ENCODE peak calls at places on chromosomes 2 and 18, in eight cellular contexts. B is transverse colon, L is tibial nerve, J is A549, N is esophagus squamous epithelium, H is spleen, U is uterus, S is K562. R is an unnamed sample.

GRCh38 chr2:13195270-13195669 is 478.5 kb downstream of the TRIB2 start:
- DNase-seq in L (no peak), U (no peak), H (no peak), B (no peak), J (no peak), N (no peak), S (no peak), R (no peak)

GRCh38 chr2:173830169-173830568 is 135.0 kb downstream of the SP3 start:
- DNase-seq in U (peak), N (no peak), B (no peak), L (peak), J (no peak), S (no peak), H (no peak), R (no peak)

GRCh38 chr2:26911911-26912861 is 58.3 kb upstream of the MAPRE3 start:
- DNase-seq in S (no peak), H (no peak), J (no peak), N (no peak), L (no peak), B (no peak), U (no peak), R (no peak)

GRCh38 chr2:15127876-15128275 is 433.3 kb downstream of the NBAS start:
- DNase-seq in J (no peak), L (no peak), U (no peak), B (no peak), S (no peak), N (no peak), H (no peak), R (no peak)

GRCh38 chr2:185854910-185855309 is 116.3 kb downstream of the FSIP2 start:
- DNase-seq in H (no peak), B (no peak), J (no peak), U (no peak), S (no peak), N (no peak), L (no peak), R (no peak)

GRCh38 chr2:204104821-204105220 is 168.3 kb downstream of the ICOS start:
- DNase-seq in H (no peak), J (no peak), B (no peak), N (no peak), U (no peak), L (no peak), S (no peak), R (no peak)

GRCh38 chr2:127586746-127587295 is 51.3 kb downstream of the MYO7B start:
- DNase-seq in J (no peak), B (no peak), H (peak), U (no peak), L (no peak), N (no peak), S (no peak), R (peak)

GRCh38 chr18:47283476-47283875 is 32.0 kb upstream of the SKOR2 start:
- DNase-seq in B (no peak), U (no peak), J (peak), L (no peak), S (peak), H (no peak), N (no peak), R (no peak)

GRCh38 chr2:165868211-165868610 is 74.2 kb upstream of the GALNT3 start:
- DNase-seq in H (no peak), S (no peak), J (no peak), N (no peak), L (no peak), B (no peak), U (no peak), R (no peak)

GRCh38 chr2:236526459-236527197 is 43.0 kb upstream of the ACKR3 start:
- DNase-seq in U (no peak), B (no peak), L (no peak), S (no peak), J (no peak), H (no peak), N (no peak), R (no peak)

GRCh38 chr2:144548088-144548487 is 28.2 kb upstream of the ZEB2 start:
- DNase-seq in J (no peak), B (no peak), U (no peak), L (no peak), S (no peak), N (no peak), H (no peak), R (no peak)

GRCh38 chr2:240919786-240920782 is 13.9 kb downstream of the CROCC2 start:
- DNase-seq in S (no peak), U (peak), J (no peak), H (peak), L (no peak), N (no peak), B (peak), R (peak)

GRCh38 chr2:140384946-140385345 is 1604.8 kb upstream of the NXPH2 start:
- DNase-seq in N (no peak), S (no peak), J (no peak), L (no peak), H (no peak), B (no peak), U (no peak), R (no peak)

GRCh38 chr18:58209326-58209725 is 165.3 kb downstream of the NEDD4L start:
- DNase-seq in U (no peak), B (no peak), J (no peak), H (no peak), S (no peak), L (no peak), N (no peak), R (no peak)

GRCh38 chr2:208620487-208620978 is 213.9 kb downstream of the PTH2R start:
- DNase-seq in S (no peak), J (no peak), B (no peak), L (no peak), N (no peak), U (no peak), H (no peak), R (no peak)

GRCh38 chr2:224276251-224276650 is 125.7 kb downstream of the FAM124B start:
- DNase-seq in L (no peak), H (no peak), J (no peak), S (no peak), B (no peak), N (no peak), U (no peak), R (no peak)

GRCh38 chr2:161228511-161229240 is 68.4 kb downstream of the TANK start:
- DNase-seq in B (no peak), U (no peak), N (no peak), L (no peak), H (no peak), S (no peak), J (peak), R (no peak)

GRCh38 chr18:46360102-46360699 is 256.0 kb downstream of the HAUS1 start:
- DNase-seq in U (no peak), H (no peak), J (no peak), L (no peak), N (no peak), S (no peak), B (no peak), R (no peak)

GRCh38 chr2:158969717-158970521 is 1.5 kb downstream of the TANC1 start:
- DNase-seq in H (no peak), N (no peak), U (peak), S (no peak), B (peak), L (no peak), J (peak), R (peak)
- TF ChIP-seq POLR2A in H (no peak), N (no peak), U (no peak), S (no peak), B (no peak), L (no peak), J (no peak), R (no peak)

DNA sequence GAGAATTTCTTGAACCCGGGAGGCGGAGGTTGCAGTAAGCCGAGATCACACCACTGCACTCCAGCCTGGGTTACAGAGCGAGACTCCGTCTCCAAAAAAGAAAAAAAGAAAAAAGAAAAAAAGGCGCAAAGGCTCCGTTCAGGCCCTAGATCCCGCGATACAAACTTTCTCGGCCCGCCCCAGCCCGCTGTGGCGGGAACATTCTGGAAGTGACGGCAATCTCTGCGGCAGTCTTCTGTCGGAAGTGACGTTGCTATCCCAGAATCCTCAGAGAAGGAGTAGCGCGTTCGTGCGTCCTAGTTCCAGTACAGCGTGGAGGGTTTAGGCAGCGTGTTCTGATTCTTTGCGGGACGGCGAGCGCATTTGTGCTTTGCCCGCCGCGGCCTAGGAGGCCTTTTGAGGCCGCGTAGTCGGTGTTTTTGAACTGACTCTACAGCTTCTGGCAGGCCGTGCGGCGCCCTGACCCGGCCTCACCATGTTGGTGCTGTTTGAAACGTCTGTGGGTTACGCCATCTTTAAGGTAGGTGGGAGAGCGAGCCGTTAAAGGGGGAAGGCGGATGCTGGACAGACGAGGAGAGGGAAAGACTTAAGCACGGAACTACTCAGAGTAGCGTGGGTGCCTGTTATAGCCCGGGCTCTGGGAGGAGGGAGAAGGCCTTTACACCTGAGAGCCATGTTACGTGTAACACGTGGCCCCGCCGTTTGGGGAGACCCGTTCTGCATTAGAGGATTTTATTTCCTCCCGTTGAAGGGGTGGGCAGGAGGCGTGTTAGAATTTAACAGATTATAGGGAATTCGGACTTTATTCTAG is at the start of gene NOP58:
- DNase-seq in L (peak), H (peak), B (peak), J (peak), N (peak), U (peak), S (peak), R (peak)
- TF ChIP-seq POLR2A in L (peak), H (no peak), B (peak), J (peak), N (peak), U (peak), S (peak), R (peak)

GRCh38 chr2:19861771-19862170 is 40.0 kb downstream of the TTC32 start:
- DNase-seq in H (no peak), L (no peak), B (no peak), S (no peak), J (no peak), U (no peak), N (no peak), R (no peak)
- TF ChIP-seq POLR2A in H (no peak), L (no peak), B (no peak), S (no peak), J (no peak), U (no peak), N (no peak), R (no peak)

DNA sequence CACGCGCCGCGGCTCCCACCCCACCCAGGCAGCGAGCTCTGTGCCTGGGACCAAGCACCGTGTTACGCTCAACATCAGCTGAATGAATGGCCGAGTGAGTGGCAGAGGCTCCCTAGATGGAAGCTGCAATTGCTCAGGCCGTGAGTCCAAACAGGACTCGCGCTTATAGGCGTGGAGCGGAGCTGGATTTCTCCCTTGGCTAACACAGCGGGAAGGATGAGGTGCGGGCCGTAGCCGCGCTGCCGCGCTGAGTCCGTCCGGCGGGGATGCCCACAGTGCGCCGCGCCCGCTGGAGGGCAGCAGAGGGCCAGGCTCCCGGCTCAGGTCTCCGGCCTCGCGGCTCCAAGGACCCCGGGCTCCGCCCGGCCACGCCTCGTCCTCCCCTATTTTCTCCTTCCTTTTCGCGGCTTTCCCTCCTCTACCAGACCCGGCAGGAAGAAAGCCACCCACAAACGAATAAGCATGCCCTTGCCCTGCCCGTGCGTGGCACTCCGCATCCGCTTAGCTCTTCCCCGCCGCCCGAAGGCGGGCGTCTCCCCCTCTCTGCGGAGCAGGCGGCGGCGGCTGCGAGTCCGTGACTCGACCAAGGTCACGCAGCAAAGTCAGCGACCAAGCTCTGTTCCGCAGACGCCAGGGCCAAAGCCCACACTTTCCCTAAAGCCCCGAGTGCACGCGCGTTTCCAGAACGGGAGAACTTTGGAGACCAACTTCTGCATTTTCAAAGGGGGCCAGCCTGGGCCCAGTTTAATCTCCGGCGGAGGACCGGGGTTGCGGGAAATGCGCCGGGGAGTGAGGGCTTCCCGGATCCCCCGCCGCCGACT is 48.5 kb downstream of the KCNIP3 start:
- DNase-seq in U (peak), L (peak), N (no peak), S (peak), B (peak), H (peak), J (peak), R (peak)
- TF ChIP-seq POLR2A in U (no peak), L (no peak), N (no peak), S (peak), B (no peak), H (no peak), J (peak), R (no peak)

DNA sequence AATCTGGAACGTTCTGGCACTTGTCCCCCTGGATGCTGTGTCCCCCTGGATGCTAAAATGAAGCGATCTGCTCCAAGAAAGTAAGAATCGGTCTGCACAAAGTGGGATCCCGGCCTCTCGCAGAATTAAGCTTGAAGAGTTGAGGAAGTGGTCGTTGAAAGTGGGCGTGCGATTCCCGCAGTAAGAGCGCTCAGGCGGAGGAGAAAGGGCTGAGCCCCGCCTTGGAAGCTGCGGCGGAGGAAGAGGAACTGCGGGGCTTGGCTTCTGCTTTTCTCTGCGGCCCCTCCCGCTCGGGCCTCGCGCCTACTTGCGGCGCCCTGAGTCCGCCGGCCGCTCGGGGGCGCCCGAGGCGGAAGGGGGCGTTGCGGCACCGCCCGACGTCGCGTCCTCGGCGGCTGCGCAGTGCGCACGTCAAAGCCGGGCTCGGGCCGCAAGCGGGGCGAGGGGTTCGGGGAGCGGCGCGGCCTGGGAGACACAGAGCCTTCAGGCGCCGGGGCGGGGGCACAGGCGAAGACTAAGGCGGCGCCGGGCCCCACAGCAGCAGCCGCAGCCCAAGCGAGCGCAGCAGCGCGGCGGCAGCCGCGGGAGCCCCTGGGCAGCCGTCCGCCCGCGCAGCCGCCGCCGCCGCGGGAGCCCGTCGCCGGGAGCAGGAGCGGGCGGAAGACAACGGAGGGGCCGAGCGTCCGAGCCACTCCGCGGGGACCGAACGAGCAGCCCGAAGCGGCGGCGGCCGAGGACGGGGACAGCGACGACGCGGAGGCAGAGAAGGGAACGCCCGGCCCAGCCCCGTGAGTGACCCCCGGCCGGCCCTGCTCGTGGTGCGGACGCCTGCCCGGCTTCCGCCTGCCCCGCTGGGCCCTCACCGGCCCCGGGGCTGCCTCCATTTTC is at the start of gene CAB39:
- DNase-seq in H (peak), U (peak), N (peak), B (peak), L (peak), S (peak), J (peak), R (peak)
- TF ChIP-seq POLR2A in H (peak), U (peak), N (peak), B (peak), L (peak), S (peak), J (peak), R (peak)

DNA sequence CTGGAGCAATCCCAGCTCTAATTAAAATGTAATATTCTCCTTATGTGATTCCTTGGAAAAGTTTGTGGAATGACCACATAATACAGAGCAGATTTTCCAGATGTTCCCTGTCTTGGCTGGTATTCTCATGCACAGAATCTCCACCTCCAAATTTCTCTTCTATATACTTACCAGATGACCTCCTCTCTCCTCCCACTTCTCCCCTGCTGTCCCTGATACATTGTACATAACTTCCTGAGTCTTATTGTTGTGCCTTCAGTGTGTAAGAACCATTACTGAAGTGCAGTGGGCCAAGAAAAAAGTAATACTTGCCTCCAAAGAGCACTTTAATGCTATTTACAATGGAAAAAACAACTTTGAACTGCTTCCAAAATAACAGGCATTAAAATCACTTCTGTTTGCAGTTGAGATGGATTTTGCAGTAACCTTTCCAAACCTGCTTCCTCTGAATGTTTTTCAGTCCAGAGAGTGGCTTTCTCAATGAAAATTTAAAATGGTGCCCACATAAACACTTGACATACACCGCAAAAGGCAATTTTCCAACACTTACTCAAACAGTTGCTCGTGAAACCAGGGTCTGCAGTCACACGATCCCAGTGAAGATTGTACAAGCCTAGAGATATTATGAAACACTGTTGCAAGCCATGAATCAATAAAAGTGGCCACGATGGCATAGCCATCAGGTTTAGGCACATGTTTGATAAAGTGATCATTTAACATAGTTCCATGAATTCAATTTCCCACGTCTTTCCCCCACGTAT is 258.1 kb downstream of the MTX2 start:
- DNase-seq in L (no peak), H (no peak), N (no peak), J (no peak), U (no peak), B (no peak), S (no peak), R (peak)
- TF ChIP-seq POLR2A in L (no peak), H (no peak), N (no peak), J (no peak), U (no peak), B (no peak), S (no peak), R (no peak)

GRCh38 chr2:39737661-39738060 is 41.4 kb downstream of the THUMPD2 start:
- DNase-seq in N (no peak), B (no peak), H (no peak), S (no peak), L (no peak), J (no peak), U (peak), R (no peak)
- TF ChIP-seq POLR2A in N (no peak), B (no peak), H (no peak), S (no peak), L (no peak), J (no peak), U (no peak), R (no peak)